ENCODE peak calls at places on chromosomes 12 and 14, in six cellular contexts. L is iPS DF 6.9, C is mucosa of gallbladder, M is fibroblast of mammary gland, G is type B pancreatic cell, O is lower lobe of right lung. Q is an unnamed sample.

GRCh38 chr12:103969391-103969790 is 3.7 kb downstream of the TDG start:
- DNase-seq in M (no peak), L (no peak), C (no peak), O (no peak), G (no peak), Q (no peak)

GRCh38 chr12:15206831-15207394 is 14.3 kb downstream of the RERG start:
- DNase-seq in G (no peak), L (no peak), O (no peak), M (no peak), C (no peak), Q (peak; percentile 29)

GRCh38 chr14:37900582-37900981 is 305.2 kb downstream of the TTC6 start:
- DNase-seq in L (no peak), O (no peak), G (no peak), M (peak; percentile 30), C (no peak), Q (no peak)

GRCh38 chr12:91804533-91804932 is 341.1 kb downstream of the BTG1 start:
- DNase-seq in C (no peak), G (no peak), O (no peak), M (peak; percentile 12), L (no peak), Q (peak; percentile 28)

GRCh38 chr14:69719501-69719951 is 47.4 kb upstream of the SRSF5 start:
- DNase-seq in C (no peak), L (no peak), G (no peak), M (peak; percentile 91), O (peak; percentile 59), Q (peak; percentile 90)

GRCh38 chr12:26058308-26058707 is 66.5 kb downstream of the BHLHE41 start:
- DNase-seq in M (no peak), C (no peak), L (no peak), G (no peak), O (no peak), Q (no peak)

GRCh38 chr12:109732321-109733305 is 19.0 kb downstream of the FAM222A start:
- DNase-seq in C (no peak), G (no peak), L (no peak), O (peak; percentile 28), M (no peak), Q (no peak)

GRCh38 chr12:1553987-1554982 is 40.1 kb downstream of the FBXL14 start:
- DNase-seq in C (no peak), O (no peak), L (no peak), M (no peak), G (no peak), Q (no peak)

GRCh38 chr12:130714591-130715149 is 1.4 kb downstream of the RIMBP2 start:
- DNase-seq in M (no peak), G (no peak), O (no peak), L (no peak), C (no peak), Q (no peak)

GRCh38 chr14:80845877-80846276 is 95.7 kb downstream of the CEP128 start:
- DNase-seq in G (no peak), O (no peak), M (no peak), C (no peak), L (no peak), Q (no peak)

GRCh38 chr12:126093911-126094310 is 1028.7 kb downstream of the AACS start:
- DNase-seq in C (no peak), G (no peak), O (no peak), M (no peak), L (peak; percentile 35), Q (peak; percentile 4)

GRCh38 chr12:50101663-50102062 is 2.1 kb upstream of the GPD1 start:
- DNase-seq in L (no peak), O (no peak), G (no peak), M (peak; percentile 59), C (no peak), Q (peak; percentile 41)

GRCh38 chr12:26648584-26648983 is 184.4 kb downstream of the ITPR2 start:
- DNase-seq in C (no peak), O (no peak), L (no peak), M (peak; percentile 83), G (no peak), Q (peak; percentile 79)

GRCh38 chr12:31363416-31363809 is 37.5 kb upstream of the SINHCAF start:
- DNase-seq in L (no peak), C (no peak), O (no peak), M (no peak), G (no peak), Q (no peak)

GRCh38 chr12:29241821-29242591 is 92.9 kb downstream of the FAR2 start:
- DNase-seq in O (no peak), C (peak; percentile 25), G (no peak), L (no peak), M (peak; percentile 96), Q (no peak)

GRCh38 chr12:121162384-121162783 is 29.7 kb downstream of the P2RX7 start:
- DNase-seq in M (no peak), G (no peak), L (no peak), O (no peak), C (no peak), Q (no peak)

GRCh38 chr12:124125472-124125871 is 152.5 kb downstream of the ZNF664 start:
- DNase-seq in L (no peak), O (no peak), G (no peak), M (no peak), C (no peak), Q (no peak)

GRCh38 chr14:95525999-95526398 is 8.9 kb upstream of the GLRX5 start:
- DNase-seq in O (no peak), G (no peak), C (no peak), M (no peak), L (no peak), Q (no peak)

GRCh38 chr12:7190268-7191055 is 976 bp downstream of the PEX5 start:
- DNase-seq in M (peak; percentile 28), O (peak; percentile 58), C (no peak), G (no peak), L (no peak), Q (no peak)

GRCh38 chr14:96270565-96271420 is 14.8 kb downstream of the BDKRB1 start:
- DNase-seq in O (no peak), G (no peak), L (no peak), C (no peak), M (peak; percentile 77), Q (no peak)

GRCh38 chr12:103915306-103915705 is 14.9 kb upstream of the HSP90B1 start:
- DNase-seq in M (no peak), G (no peak), C (no peak), L (no peak), O (no peak), Q (no peak)

GRCh38 chr12:6772331-6772695 is at the start of gene LAG3:
- DNase-seq in O (no peak), G (no peak), L (no peak), M (no peak), C (no peak), Q (no peak)

GRCh38 chr14:20782280-20782890 is 1.3 kb downstream of the RNASE6 start:
- DNase-seq in L (no peak), M (no peak), G (no peak), C (no peak), O (no peak), Q (no peak)

GRCh38 chr14:29865299-29865698 is 62.3 kb downstream of the PRKD1 start:
- DNase-seq in G (no peak), C (no peak), M (no peak), L (no peak), O (no peak), Q (no peak)

GRCh38 chr12:120797677-120798642 is 72.3 kb downstream of the ACADS start:
- DNase-seq in L (no peak), M (no peak), O (no peak), C (no peak), G (no peak), Q (no peak)

GRCh38 chr14:32354716-32355115 is 25.6 kb downstream of the AKAP6 start:
- DNase-seq in O (no peak), M (no peak), C (no peak), L (no peak), G (no peak), Q (no peak)

GRCh38 chr12:47950856-47951468 is 12.4 kb upstream of the TMEM106C start:
- DNase-seq in C (no peak), G (no peak), M (no peak), O (no peak), L (no peak), Q (no peak)

GRCh38 chr12:18242380-18243089 is 18.8 kb upstream of the PIK3C2G start:
- DNase-seq in G (no peak), M (no peak), C (peak; percentile 79), O (no peak), L (no peak), Q (no peak)

GRCh38 chr12:67927231-67927630 is 62.0 kb upstream of the IFNG-AS1 start:
- DNase-seq in L (no peak), C (no peak), G (no peak), O (no peak), M (no peak), Q (no peak)

GRCh38 chr12:110102255-110102654 is 21.9 kb upstream of the IFT81 start:
- DNase-seq in M (peak; percentile 87), L (peak; percentile 88), C (no peak), G (no peak), O (no peak), Q (peak; percentile 19)

GRCh38 chr14:56131004-56131864 is 13.0 kb downstream of the PELI2 start:
- DNase-seq in L (no peak), M (no peak), G (no peak), C (no peak), O (no peak), Q (no peak)

GRCh38 chr12:125983094-125983783 is 918.0 kb downstream of the AACS start:
- DNase-seq in O (peak; percentile 53), M (no peak), G (peak; percentile 84), L (peak; percentile 47), C (peak; percentile 83), Q (peak; percentile 66)

GRCh38 chr14:91358654-91359210 is 58.9 kb downstream of the CCDC88C start:
- DNase-seq in O (no peak), G (no peak), C (no peak), M (no peak), L (no peak), Q (no peak)

GRCh38 chr12:124233041-124233836 is 61.7 kb upstream of the RFLNA start:
- DNase-seq in G (no peak), C (no peak), O (no peak), L (no peak), M (peak; percentile 62), Q (peak; percentile 95)

GRCh38 chr12:27732281-27732680 is 21.6 kb downstream of the MRPS35 start:
- DNase-seq in G (no peak), O (no peak), M (no peak), L (no peak), C (no peak), Q (no peak)

Q was measured in astrocyte of the cerebellum.